ENCODE peak calls at places on chromosomes 5 and 9, in four cellular contexts. One of them, this sample, is unnamed.

GRCh38 chr9:123953601-123954011 is 23.7 kb upstream of the DENND1A start:
- DNase-seq in right lobe of liver: no peak
- DNase-seq in CD4-positive, alpha-beta memory T cell: no peak
- DNase-seq in CD8-positive, alpha-beta T cell: no peak
- DNase-seq in this sample: no peak

GRCh38 chr5:173802670-173803165 is 85.4 kb upstream of the CPEB4 start:
- DNase-seq in right lobe of liver: peak
- DNase-seq in CD4-positive, alpha-beta memory T cell: no peak
- DNase-seq in CD8-positive, alpha-beta T cell: no peak
- DNase-seq in this sample: peak

GRCh38 chr5:178384815-178385471 is 152.3 kb upstream of the PHYKPL start:
- DNase-seq in right lobe of liver: no peak
- DNase-seq in CD4-positive, alpha-beta memory T cell: no peak
- DNase-seq in CD8-positive, alpha-beta T cell: no peak
- DNase-seq in this sample: peak

GRCh38 chr5:113256671-113257452 is 177.9 kb downstream of the TSSK1B start:
- DNase-seq in right lobe of liver: no peak
- DNase-seq in CD4-positive, alpha-beta memory T cell: no peak
- DNase-seq in CD8-positive, alpha-beta T cell: no peak
- DNase-seq in this sample: no peak

GRCh38 chr5:54547711-54548250 is 30.2 kb downstream of the SNX18 start:
- DNase-seq in right lobe of liver: peak
- DNase-seq in CD4-positive, alpha-beta memory T cell: no peak
- DNase-seq in CD8-positive, alpha-beta T cell: no peak
- DNase-seq in this sample: no peak

GRCh38 chr9:97990259-97990658 is 7.1 kb downstream of the ANP32B start:
- DNase-seq in right lobe of liver: no peak
- DNase-seq in CD4-positive, alpha-beta memory T cell: no peak
- DNase-seq in CD8-positive, alpha-beta T cell: no peak
- DNase-seq in this sample: no peak

GRCh38 chr9:4604678-4605095 is 57.4 kb upstream of the PLPP6 start:
- DNase-seq in right lobe of liver: no peak
- DNase-seq in CD4-positive, alpha-beta memory T cell: peak
- DNase-seq in CD8-positive, alpha-beta T cell: peak
- DNase-seq in this sample: no peak

GRCh38 chr9:121976751-121977150 is 116.4 kb downstream of the TTLL11 start:
- DNase-seq in right lobe of liver: no peak
- DNase-seq in CD4-positive, alpha-beta memory T cell: no peak
- DNase-seq in CD8-positive, alpha-beta T cell: no peak
- DNase-seq in this sample: no peak

DNA sequence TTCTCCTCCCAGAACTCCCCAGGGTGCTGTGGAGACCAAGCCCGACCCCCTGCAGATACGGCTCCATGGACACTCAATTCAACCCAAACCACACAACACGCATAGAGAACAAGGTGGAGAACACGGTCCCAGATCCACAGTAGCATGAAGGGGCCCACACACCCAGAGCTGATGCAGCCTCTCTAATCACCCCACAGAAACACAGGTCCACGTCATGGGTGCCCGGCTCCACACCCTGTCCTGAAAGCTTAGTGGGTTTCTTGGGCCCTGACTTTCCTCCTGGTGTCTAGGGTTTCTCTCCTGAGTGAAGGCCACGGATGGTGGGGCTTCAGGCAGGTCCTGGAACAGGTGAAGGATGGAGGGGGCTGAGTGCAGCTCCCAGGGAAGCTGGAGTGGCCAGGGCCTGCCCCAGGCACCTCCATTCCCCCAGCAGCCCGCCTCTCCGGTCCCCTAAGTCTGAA is 1.5 kb upstream of the SLC23A1 start:
- DNase-seq in right lobe of liver: no peak
- DNase-seq in CD4-positive, alpha-beta memory T cell: no peak
- DNase-seq in CD8-positive, alpha-beta T cell: no peak
- DNase-seq in this sample: no peak
- H3K27ac ChIP-seq in right lobe of liver: peak
- H3K27ac ChIP-seq in CD4-positive, alpha-beta memory T cell: peak
- H3K27ac ChIP-seq in CD8-positive, alpha-beta T cell: no peak
- H3K27ac ChIP-seq in this sample: peak

DNA sequence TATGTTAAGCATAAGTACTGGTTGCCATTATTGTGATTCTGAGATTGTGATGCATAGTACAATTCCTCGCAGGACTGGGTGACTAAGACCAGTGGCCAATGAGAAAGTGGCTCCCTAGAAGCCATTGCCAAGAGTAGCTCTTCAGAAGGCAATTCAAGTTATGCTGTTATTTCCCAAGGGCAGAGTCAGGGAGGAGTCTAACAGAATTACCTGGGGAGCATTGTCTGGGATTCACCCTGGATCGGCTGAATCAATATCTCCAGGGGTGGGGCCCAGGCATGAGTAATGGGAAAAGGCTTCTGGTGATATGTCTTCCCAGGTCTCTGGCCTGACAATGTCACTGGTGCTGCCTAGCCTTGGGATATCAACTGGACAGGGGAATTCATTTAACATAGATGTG is 10.9 kb upstream of the ARHGEF28 start:
- DNase-seq in right lobe of liver: no peak
- DNase-seq in CD4-positive, alpha-beta memory T cell: no peak
- DNase-seq in CD8-positive, alpha-beta T cell: no peak
- DNase-seq in this sample: no peak
- H3K27ac ChIP-seq in right lobe of liver: no peak
- H3K27ac ChIP-seq in CD4-positive, alpha-beta memory T cell: no peak
- H3K27ac ChIP-seq in CD8-positive, alpha-beta T cell: no peak
- H3K27ac ChIP-seq in this sample: no peak

GRCh38 chr9:111443454-111443853 is 40.7 kb downstream of the ECPAS start:
- DNase-seq in right lobe of liver: no peak
- DNase-seq in CD4-positive, alpha-beta memory T cell: no peak
- DNase-seq in CD8-positive, alpha-beta T cell: no peak
- DNase-seq in this sample: no peak
- H3K27ac ChIP-seq in right lobe of liver: no peak
- H3K27ac ChIP-seq in CD4-positive, alpha-beta memory T cell: no peak
- H3K27ac ChIP-seq in CD8-positive, alpha-beta T cell: no peak
- H3K27ac ChIP-seq in this sample: no peak

GRCh38 chr9:21558079-21558478 is 76.0 kb upstream of the IFNE start:
- DNase-seq in right lobe of liver: no peak
- DNase-seq in CD4-positive, alpha-beta memory T cell: no peak
- DNase-seq in CD8-positive, alpha-beta T cell: no peak
- DNase-seq in this sample: no peak
- H3K27ac ChIP-seq in right lobe of liver: no peak
- H3K27ac ChIP-seq in CD4-positive, alpha-beta memory T cell: no peak
- H3K27ac ChIP-seq in CD8-positive, alpha-beta T cell: no peak
- H3K27ac ChIP-seq in this sample: no peak

DNA sequence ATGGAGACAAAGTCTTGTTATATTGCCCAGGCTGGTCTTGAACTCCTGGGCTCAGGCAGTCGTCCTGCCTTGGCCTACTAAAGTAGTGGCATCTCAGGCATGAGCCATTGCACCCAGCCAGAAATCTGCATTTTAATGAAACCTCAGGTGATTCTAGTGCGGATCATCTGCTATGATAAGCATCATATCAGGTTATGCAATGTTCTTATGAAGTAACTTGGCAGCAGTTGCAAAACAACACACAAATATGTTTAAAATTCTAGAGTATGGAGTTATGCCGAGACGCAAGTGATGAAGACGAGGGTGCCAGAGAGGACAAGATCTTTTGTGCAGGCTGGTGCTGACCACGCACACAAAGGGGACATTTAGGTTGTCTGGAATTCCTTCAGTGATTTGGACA is 153.2 kb upstream of the MEF2C start:
- DNase-seq in right lobe of liver: no peak
- DNase-seq in CD4-positive, alpha-beta memory T cell: no peak
- DNase-seq in CD8-positive, alpha-beta T cell: no peak
- DNase-seq in this sample: no peak
- H3K27ac ChIP-seq in right lobe of liver: no peak
- H3K27ac ChIP-seq in CD4-positive, alpha-beta memory T cell: no peak
- H3K27ac ChIP-seq in CD8-positive, alpha-beta T cell: no peak
- H3K27ac ChIP-seq in this sample: no peak

DNA sequence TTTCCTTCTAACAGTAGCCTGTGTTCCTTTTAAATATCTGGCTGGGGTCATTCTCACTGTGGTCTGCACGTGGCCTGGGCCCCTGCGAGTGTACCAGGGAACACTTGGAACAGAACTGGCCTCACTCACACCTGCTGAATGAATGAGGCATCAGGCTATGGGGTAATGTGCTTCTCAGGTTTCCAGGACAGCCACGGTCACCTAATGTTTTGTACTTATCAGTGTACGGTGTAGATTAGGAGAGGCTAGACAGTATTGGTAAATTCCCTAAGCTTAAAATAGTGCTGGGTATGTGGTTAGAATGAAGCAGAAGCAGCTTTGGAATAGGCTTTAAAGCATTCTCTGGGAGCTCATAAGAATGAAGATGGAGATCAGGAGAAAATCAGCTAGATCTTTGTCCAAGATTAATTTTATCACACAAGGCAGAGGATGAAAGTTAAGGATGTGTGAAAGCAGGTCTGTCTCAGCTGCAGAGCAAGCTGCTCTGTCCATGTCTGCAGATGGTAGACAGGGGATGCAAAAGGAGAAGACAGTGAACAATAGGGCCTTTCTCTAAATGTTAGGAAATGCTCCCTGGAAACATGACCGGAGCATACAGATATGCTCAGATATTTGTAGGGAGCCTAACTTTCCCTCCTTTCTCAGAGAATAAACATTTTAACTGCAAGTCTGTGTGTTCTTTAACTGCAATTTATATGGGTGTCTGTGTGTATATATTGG is 267.5 kb downstream of the NR3C1 start:
- DNase-seq in right lobe of liver: no peak
- DNase-seq in CD4-positive, alpha-beta memory T cell: no peak
- DNase-seq in CD8-positive, alpha-beta T cell: no peak
- DNase-seq in this sample: no peak
- H3K27ac ChIP-seq in right lobe of liver: no peak
- H3K27ac ChIP-seq in CD4-positive, alpha-beta memory T cell: no peak
- H3K27ac ChIP-seq in CD8-positive, alpha-beta T cell: no peak
- H3K27ac ChIP-seq in this sample: no peak

GRCh38 chr5:77076961-77077820 is 9.9 kb downstream of the ZBED3 start:
- DNase-seq in right lobe of liver: peak
- DNase-seq in CD4-positive, alpha-beta memory T cell: peak
- DNase-seq in CD8-positive, alpha-beta T cell: peak
- DNase-seq in this sample: peak

GRCh38 chr5:77073667-77074066 is 13.4 kb downstream of the ZBED3 start:
- DNase-seq in right lobe of liver: no peak
- DNase-seq in CD4-positive, alpha-beta memory T cell: no peak
- DNase-seq in CD8-positive, alpha-beta T cell: no peak
- DNase-seq in this sample: no peak

GRCh38 chr5:77077821-77078176 is 9.3 kb downstream of the ZBED3 start:
- DNase-seq in right lobe of liver: no peak
- DNase-seq in CD4-positive, alpha-beta memory T cell: no peak
- DNase-seq in CD8-positive, alpha-beta T cell: no peak
- DNase-seq in this sample: no peak

DNA sequence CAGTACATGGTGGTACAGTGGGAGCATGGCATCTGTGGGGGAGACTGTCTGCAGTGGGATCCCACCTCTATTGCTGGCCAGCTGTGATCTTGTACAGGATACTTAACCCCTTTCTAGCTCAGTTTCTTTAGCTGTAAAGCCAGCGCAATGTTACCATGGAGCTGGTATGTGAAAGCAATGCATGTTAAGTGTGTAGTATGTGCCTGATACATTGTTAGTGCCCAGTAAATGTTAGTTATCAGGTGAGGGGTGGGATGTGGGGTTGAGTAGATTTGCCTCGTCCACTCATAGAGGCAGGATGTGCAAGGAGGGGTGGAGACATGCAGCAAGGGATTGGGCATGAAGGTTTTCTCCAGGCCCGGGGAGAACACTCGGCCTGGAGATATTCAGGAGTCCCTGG is 12.3 kb downstream of the ZBED3 start:
- DNase-seq in right lobe of liver: no peak
- DNase-seq in CD4-positive, alpha-beta memory T cell: no peak
- DNase-seq in CD8-positive, alpha-beta T cell: no peak
- DNase-seq in this sample: no peak
- H3K27ac ChIP-seq in right lobe of liver: no peak
- H3K27ac ChIP-seq in CD4-positive, alpha-beta memory T cell: no peak
- H3K27ac ChIP-seq in CD8-positive, alpha-beta T cell: no peak
- H3K27ac ChIP-seq in this sample: no peak

GRCh38 chr5:149572576-149573231 is 8.6 kb upstream of the ARHGEF37 start:
- DNase-seq in right lobe of liver: no peak
- DNase-seq in CD4-positive, alpha-beta memory T cell: no peak
- DNase-seq in CD8-positive, alpha-beta T cell: no peak
- DNase-seq in this sample: no peak

GRCh38 chr5:149576021-149576420 is 5.3 kb upstream of the ARHGEF37 start:
- DNase-seq in right lobe of liver: no peak
- DNase-seq in CD4-positive, alpha-beta memory T cell: no peak
- DNase-seq in CD8-positive, alpha-beta T cell: no peak
- DNase-seq in this sample: no peak

GRCh38 chr5:149567226-149567625 is 14.1 kb upstream of the ARHGEF37 start:
- DNase-seq in right lobe of liver: no peak
- DNase-seq in CD4-positive, alpha-beta memory T cell: no peak
- DNase-seq in CD8-positive, alpha-beta T cell: no peak
- DNase-seq in this sample: no peak

GRCh38 chr5:149575131-149575530 is 6.2 kb upstream of the ARHGEF37 start:
- DNase-seq in right lobe of liver: no peak
- DNase-seq in CD4-positive, alpha-beta memory T cell: no peak
- DNase-seq in CD8-positive, alpha-beta T cell: no peak
- DNase-seq in this sample: no peak

DNA sequence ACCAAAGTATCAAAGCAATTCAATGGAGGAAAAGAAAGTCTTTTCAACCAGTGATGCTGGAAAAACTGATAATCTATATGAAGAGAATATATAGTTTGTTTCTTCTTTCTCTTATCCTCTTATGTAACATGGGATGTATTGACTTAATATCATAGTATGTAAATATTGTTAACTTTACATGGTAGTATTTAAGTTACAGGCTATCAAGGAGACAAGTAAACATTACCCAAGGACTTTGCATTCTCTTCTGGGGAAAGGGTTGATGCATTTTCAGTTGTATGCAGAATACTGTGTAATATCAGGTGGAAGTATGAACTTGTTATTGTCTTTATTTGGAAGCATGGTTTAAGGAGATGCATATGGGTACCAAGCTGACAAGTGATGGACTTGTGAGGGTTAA is 9.1 kb upstream of the ARHGEF37 start:
- DNase-seq in right lobe of liver: no peak
- DNase-seq in CD4-positive, alpha-beta memory T cell: no peak
- DNase-seq in CD8-positive, alpha-beta T cell: no peak
- DNase-seq in this sample: no peak
- H3K27ac ChIP-seq in right lobe of liver: no peak
- H3K27ac ChIP-seq in CD4-positive, alpha-beta memory T cell: no peak
- H3K27ac ChIP-seq in CD8-positive, alpha-beta T cell: no peak
- H3K27ac ChIP-seq in this sample: no peak

DNA sequence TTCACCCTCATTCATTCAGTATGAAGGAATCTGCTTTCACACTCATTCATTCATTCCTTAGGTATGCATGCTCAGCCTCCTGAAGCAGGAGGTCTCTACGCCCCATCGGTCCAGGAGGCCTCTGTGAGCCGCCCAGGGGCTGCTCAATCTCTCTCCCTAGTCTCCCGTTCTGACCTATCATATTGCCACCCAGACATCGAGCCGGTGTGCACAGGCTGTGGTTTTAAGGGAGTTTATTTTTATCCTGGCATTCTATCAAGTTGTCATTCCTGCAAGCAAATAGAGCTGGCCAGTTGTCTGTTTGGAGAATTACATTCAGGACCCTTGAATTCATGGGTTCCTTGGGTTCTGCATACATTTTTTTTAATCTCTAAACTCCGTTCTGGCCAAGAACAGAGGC is 80.8 kb downstream of the ADAMTS16 start:
- DNase-seq in right lobe of liver: no peak
- DNase-seq in CD4-positive, alpha-beta memory T cell: no peak
- DNase-seq in CD8-positive, alpha-beta T cell: no peak
- DNase-seq in this sample: no peak
- H3K27ac ChIP-seq in right lobe of liver: no peak
- H3K27ac ChIP-seq in CD4-positive, alpha-beta memory T cell: no peak
- H3K27ac ChIP-seq in CD8-positive, alpha-beta T cell: no peak
- H3K27ac ChIP-seq in this sample: no peak

This sample was measured in upper lobe of right lung.